ENCODE peak calls at places on chromosomes 2 and 18, in four cellular contexts. G is AG04449, I is GM13976, F is kidney epithelial cell. W is an unnamed sample.

GRCh38 chr2:152425765-152426710 is 91.1 kb downstream of the FMNL2 start:
- DNase-seq in I (no peak), F (no peak), G (no peak), W (no peak)

GRCh38 chr2:219475697-219476604 is 22.7 kb upstream of the GMPPA start:
- DNase-seq in F (no peak), I (peak; percentile 85), G (no peak), W (no peak)

GRCh38 chr2:240879105-240879504 is 10.5 kb downstream of the AGXT start:
- DNase-seq in F (no peak), G (no peak), I (no peak), W (no peak)

GRCh38 chr2:191122638-191123294 is 28.0 kb downstream of the STAT4 start:
- DNase-seq in I (peak; percentile 26), G (no peak), F (no peak), W (no peak)

GRCh38 chr2:29527947-29528346 is 393.4 kb downstream of the ALK start:
- DNase-seq in G (no peak), I (no peak), F (no peak), W (no peak)

GRCh38 chr2:159351977-159352376 is 65.5 kb upstream of the WDSUB1 start:
- DNase-seq in F (no peak), G (no peak), I (no peak), W (no peak)

GRCh38 chr18:72342933-72343332 is 201.2 kb downstream of the CBLN2 start:
- DNase-seq in G (no peak), I (no peak), F (no peak), W (no peak)

GRCh38 chr2:61016392-61017002 is 1.0 kb upstream of the PEX13 start:
- DNase-seq in G (no peak), I (peak; percentile 38), F (no peak), W (no peak)

GRCh38 chr2:63663013-63663864 is 74.5 kb downstream of the MDH1 start:
- DNase-seq in I (no peak), F (no peak), G (no peak), W (no peak)

GRCh38 chr2:21333694-21334093 is 209.9 kb downstream of the TDRD15 start:
- DNase-seq in I (no peak), F (no peak), G (no peak), W (no peak)

GRCh38 chr18:79197531-79197930 is 128.3 kb downstream of the ATP9B start:
- DNase-seq in I (no peak), G (no peak), F (no peak), W (no peak)

GRCh38 chr2:71043531-71044407 is 24.7 kb upstream of the NAGK start:
- DNase-seq in F (no peak), G (no peak), I (no peak), W (no peak)

GRCh38 chr2:233375490-233376314 is 21.4 kb downstream of the DGKD start:
- DNase-seq in F (no peak), I (no peak), G (no peak), W (no peak)

GRCh38 chr2:69175795-69176715 is 163.1 kb downstream of the ANTXR1 start:
- DNase-seq in G (no peak), F (no peak), I (no peak), W (no peak)

GRCh38 chr18:13730486-13730885 is 4.0 kb downstream of the RNMT start:
- DNase-seq in G (no peak), F (no peak), I (no peak), W (no peak)

GRCh38 chr2:221501210-221501882 is 70.8 kb downstream of the EPHA4 start:
- DNase-seq in I (no peak), F (no peak), G (peak; percentile 23), W (no peak)

GRCh38 chr2:184562532-184562931 is 35.8 kb upstream of the ZNF804A start:
- DNase-seq in G (no peak), I (no peak), F (no peak), W (no peak)

GRCh38 chr2:62152000-62152399 is 43.9 kb upstream of the B3GNT2 start:
- DNase-seq in G (no peak), I (no peak), F (no peak), W (no peak)

GRCh38 chr2:64250751-64251405 is 106.7 kb upstream of the PELI1 start:
- DNase-seq in G (no peak), F (no peak), I (no peak), W (no peak)

GRCh38 chr2:218806346-218806978 is 24.5 kb downstream of the CYP27A1 start:
- DNase-seq in F (peak; percentile 86), G (peak; percentile 99), I (no peak), W (peak; percentile 99)

GRCh38 chr2:115396579-115396978 is 954.1 kb downstream of the DPP10 start:
- DNase-seq in F (no peak), I (no peak), G (no peak), W (no peak)

GRCh38 chr2:220396287-220396686 is 768.9 kb downstream of the SLC4A3 start:
- DNase-seq in G (peak; percentile 49), I (no peak), F (no peak), W (no peak)

GRCh38 chr2:206311026-206311425 is 36.6 kb downstream of the ZDBF2 start:
- DNase-seq in G (no peak), F (no peak), I (no peak), W (no peak)

GRCh38 chr2:24919100-24919976 is 699 bp downstream of the ADCY3 start:
- DNase-seq in G (no peak), I (peak; percentile 79), F (no peak), W (no peak)

DNA sequence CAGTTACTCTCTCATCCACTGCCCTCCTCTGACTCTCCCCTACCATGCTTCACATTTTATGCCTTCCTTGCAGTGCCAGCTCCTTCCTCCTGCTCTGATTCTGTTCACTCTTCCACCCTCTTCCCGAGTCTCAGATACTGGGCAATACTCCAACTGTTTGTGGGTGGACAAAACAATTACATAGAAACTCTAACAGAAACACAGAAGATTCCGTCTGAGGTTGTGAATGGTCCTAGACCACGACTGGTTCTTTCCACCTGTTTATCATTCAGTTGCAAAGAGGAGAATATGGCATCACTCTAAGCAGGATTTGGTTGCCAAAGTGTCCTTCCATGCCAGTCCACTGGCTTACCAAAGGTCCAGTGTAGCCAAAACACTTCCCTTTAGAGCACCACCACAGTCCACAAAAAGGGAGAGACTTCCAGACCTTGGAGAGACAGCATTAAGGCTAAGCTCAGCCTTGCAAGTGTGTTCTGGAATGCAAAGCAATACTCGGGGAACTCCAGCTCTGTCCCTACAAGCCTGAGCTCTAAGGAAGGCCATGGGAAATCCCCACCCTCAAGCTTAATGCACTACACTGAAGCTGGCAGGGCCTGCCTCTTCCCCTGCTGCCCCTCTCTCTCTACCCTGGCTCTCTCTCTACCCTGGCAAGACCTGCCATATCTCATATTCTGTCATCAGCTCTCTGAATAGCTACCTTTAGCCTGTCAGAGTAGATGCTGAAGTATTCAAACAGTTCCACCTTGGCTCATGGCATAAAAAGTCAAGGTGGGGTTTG is 33.6 kb upstream of the RND3 start:
- DNase-seq in G (no peak), F (peak; percentile 49), I (no peak), W (no peak)
- TF ChIP-seq CTCF in G (no peak), F (no peak), I (no peak), W (no peak)

DNA sequence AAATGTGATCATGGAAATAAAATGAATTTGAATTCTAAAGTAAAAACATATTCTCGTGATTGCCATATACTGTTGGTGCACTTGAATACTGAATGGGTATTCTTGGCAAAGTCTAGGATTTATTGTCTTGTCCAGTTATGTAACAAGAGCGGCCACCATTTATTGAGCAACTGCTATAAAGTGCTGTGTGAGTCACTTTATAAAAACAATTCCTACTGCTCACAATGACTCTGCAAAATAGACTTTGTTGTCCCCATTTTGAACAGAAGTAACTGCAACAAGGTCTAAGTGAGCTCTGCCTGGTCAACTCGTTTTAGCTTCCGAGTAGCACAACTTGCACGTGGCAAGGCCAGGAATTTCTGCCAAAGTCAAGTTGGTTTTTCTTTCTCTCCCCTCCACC is 995.6 kb upstream of the FANCL start:
- DNase-seq in G (no peak), I (no peak), F (no peak), W (peak; percentile 3)
- TF ChIP-seq CTCF in G (no peak), I (no peak), F (no peak), W (no peak)

GRCh38 chr18:46073474-46074331 is 1.6 kb upstream of the PSTPIP2 start:
- DNase-seq in F (peak; percentile 29), I (peak; percentile 66), G (no peak), W (no peak)
- TF ChIP-seq CTCF in F (peak; percentile 55), I (peak; percentile 55), G (peak; percentile 43), W (peak; percentile 54)

DNA sequence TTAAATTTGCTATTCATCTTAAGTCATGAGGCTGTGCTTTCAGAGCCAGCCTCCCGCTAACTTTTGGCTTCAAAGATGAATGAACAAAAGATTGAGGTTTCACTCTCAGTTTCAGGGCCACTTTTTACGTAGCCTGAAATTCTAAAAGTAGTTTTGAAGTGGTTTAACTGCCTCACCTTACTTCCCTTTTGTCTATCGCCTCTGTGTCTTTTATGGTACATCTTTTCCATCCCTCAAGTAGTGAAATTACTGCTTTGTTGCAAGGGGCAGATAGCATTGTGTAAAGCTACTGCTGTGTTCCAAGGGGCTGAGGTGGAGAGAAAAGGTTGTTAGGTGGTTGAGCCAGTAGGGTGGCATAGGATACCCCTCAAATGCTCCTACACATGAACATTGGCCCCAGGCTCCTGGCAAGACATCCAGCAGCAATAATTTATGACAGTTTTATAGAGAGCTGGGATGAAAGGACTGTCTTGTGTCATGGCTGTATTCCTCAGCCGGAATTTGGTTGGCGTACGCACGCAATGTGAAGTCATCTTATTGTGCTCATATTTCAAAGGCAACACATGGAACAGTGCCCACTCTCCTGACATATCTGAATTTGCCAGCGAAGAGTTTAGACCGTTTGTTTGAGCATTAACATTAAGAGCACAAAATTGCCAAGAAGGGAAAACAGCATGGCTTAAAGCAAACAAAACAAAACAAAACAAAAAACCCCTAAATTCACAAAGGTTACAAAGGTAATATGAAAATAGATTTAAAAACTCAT is 32.2 kb downstream of the QPCT start:
- DNase-seq in G (no peak), I (peak; percentile 46), F (no peak), W (no peak)
- TF ChIP-seq CTCF in G (no peak), I (no peak), F (no peak), W (no peak)

GRCh38 chr2:214310319-214310718 is 100.5 kb upstream of the VWC2L start:
- DNase-seq in G (no peak), I (no peak), F (no peak), W (no peak)

GRCh38 chr2:214315324-214315723 is 95.5 kb upstream of the VWC2L start:
- DNase-seq in F (no peak), I (no peak), G (no peak), W (no peak)

GRCh38 chr2:214311931-214312749 is 98.7 kb upstream of the VWC2L start:
- DNase-seq in I (no peak), F (no peak), G (no peak), W (no peak)

GRCh38 chr2:214311031-214311533 is 99.8 kb upstream of the VWC2L start:
- DNase-seq in G (no peak), F (no peak), I (no peak), W (no peak)
- TF ChIP-seq CTCF in G (no peak), F (no peak), I (no peak), W (no peak)

GRCh38 chr18:10490401-10491289 is 35.2 kb upstream of the NAPG start:
- DNase-seq in F (no peak), I (peak; percentile 64), G (no peak), W (no peak)
- TF ChIP-seq CTCF in F (no peak), I (peak; percentile 66), G (no peak), W (no peak)

GRCh38 chr2:1656961-1657841 is 87.1 kb downstream of the PXDN start:
- DNase-seq in I (no peak), G (no peak), F (no peak), W (no peak)

GRCh38 chr2:1658394-1659151 is 85.7 kb downstream of the PXDN start:
- DNase-seq in I (no peak), F (no peak), G (no peak), W (no peak)

GRCh38 chr2:1654696-1655374 is 89.5 kb downstream of the PXDN start:
- DNase-seq in G (no peak), F (no peak), I (no peak), W (no peak)

GRCh38 chr2:1655461-1655860 is 88.9 kb downstream of the PXDN start:
- DNase-seq in G (no peak), F (no peak), I (no peak), W (no peak)

GRCh38 chr2:1656326-1656960 is 87.9 kb downstream of the PXDN start:
- DNase-seq in F (no peak), I (no peak), G (no peak), W (no peak)
- TF ChIP-seq CTCF in F (no peak), I (no peak), G (no peak), W (no peak)

W was measured in BJ.